ENCODE peak calls at places on chromosome 4, in eight cellular contexts. B is RWPE2; R is endodermal cell; Y is CD4-positive, alpha-beta T cell; D is left ventricle myocardium inferior; O is adrenal gland; H is IMR-90; K is hepatocyte. W is an unnamed sample. For H3K27me3, the result is how much of the 10 kb centered on the place peaks cover.

GRCh38 chr4:94757192-94758140 is at the start of gene BMPR1B:
- DNase-seq in B (no peak), R (peak), Y (no peak), D (no peak), O (no peak), H (peak), K (peak), W (no peak)

GRCh38 chr4:146132445-146132844 is 43.1 kb upstream of the LSM6 start:
- DNase-seq in B (no peak), R (no peak), Y (no peak), D (no peak), O (no peak), H (no peak), K (no peak), W (no peak)

GRCh38 chr4:18777190-18777589 is 755.6 kb upstream of the LCORL start:
- DNase-seq in B (no peak), R (no peak), Y (no peak), D (no peak), O (no peak), H (no peak), K (no peak), W (no peak)

GRCh38 chr4:95267081-95267480 is 281.7 kb downstream of the UNC5C start:
- DNase-seq in B (no peak), R (no peak), Y (no peak), D (no peak), O (no peak), H (peak), K (no peak), W (no peak)

GRCh38 chr4:170497729-170498128 is 408.0 kb upstream of the AADAT start:
- DNase-seq in B (no peak), R (no peak), Y (no peak), D (no peak), O (no peak), H (no peak), K (no peak), W (no peak)

GRCh38 chr4:83855044-83855443 is 319.1 kb downstream of the GPAT3 start:
- DNase-seq in B (peak), R (no peak), Y (no peak), D (no peak), O (no peak), H (peak), K (peak), W (no peak)

GRCh38 chr4:20840648-20841190 is 140.5 kb downstream of the PACRGL start:
- DNase-seq in B (no peak), R (no peak), Y (no peak), D (no peak), O (no peak), H (no peak), K (no peak), W (no peak)

GRCh38 chr4:27490315-27490714 is 629.7 kb downstream of the STIM2 start:
- DNase-seq in B (no peak), R (peak), Y (no peak), D (no peak), O (no peak), H (no peak), K (no peak), W (no peak)

GRCh38 chr4:137274404-137274803 is 257.9 kb downstream of the PCDH18 start:
- DNase-seq in B (no peak), R (no peak), Y (no peak), D (no peak), O (no peak), H (peak), K (peak), W (no peak)

GRCh38 chr4:16000708-16001483 is 37.9 kb upstream of the FGFBP2 start:
- DNase-seq in B (no peak), R (no peak), Y (no peak), D (no peak), O (no peak), H (no peak), K (no peak), W (no peak)

DNA sequence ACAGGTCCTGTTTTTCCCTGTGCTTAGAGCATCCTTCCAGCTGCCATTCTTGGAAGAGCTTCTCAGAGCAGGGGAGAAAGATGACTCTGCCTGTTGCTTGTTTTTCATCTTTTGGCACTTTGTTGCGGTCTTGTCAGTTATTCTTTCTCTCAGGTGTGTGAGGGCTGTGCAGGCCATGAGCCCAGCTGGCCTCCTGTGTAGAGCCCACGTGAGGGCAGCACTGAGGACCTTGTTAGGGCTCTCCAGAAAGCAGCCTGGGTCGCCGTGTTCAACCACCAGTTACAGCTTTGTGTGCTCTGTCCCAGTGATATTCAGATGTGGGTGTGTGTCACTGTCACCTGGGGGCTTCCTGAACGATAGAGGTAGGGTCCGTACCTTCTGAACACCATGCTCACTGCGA is 52.8 kb downstream of the NOP14 start:
- DNase-seq in B (no peak), R (peak), Y (no peak), D (no peak), O (no peak), H (no peak), K (no peak), W (no peak)
- TF ChIP-seq CTCF in B (no peak), R (peak), Y (no peak), D (peak), O (no peak), H (peak), K (no peak), W (no peak)

GRCh38 chr4:13533670-13534343 is 10.5 kb downstream of the NKX3-2 start:
- DNase-seq in B (no peak), R (peak), Y (no peak), D (no peak), O (no peak), H (no peak), K (no peak), W (no peak)
- H3K27me3 ChIP-seq in B (half or more), R (half or more), Y (half or more), D (half or more), O (half or more), H (half or more), K (half or more), W (under half)

GRCh38 chr4:140312101-140312500 is 61.3 kb upstream of the SCOC start:
- DNase-seq in B (no peak), R (no peak), Y (no peak), D (no peak), O (no peak), H (no peak), K (no peak), W (no peak)

GRCh38 chr4:140305053-140305452 is 68.4 kb upstream of the SCOC start:
- DNase-seq in B (no peak), R (no peak), Y (no peak), D (no peak), O (no peak), H (no peak), K (peak), W (peak)

GRCh38 chr4:140308366-140309123 is 64.9 kb upstream of the SCOC start:
- DNase-seq in B (peak), R (peak), Y (no peak), D (peak), O (peak), H (peak), K (peak), W (no peak)

GRCh38 chr4:140315032-140315826 is 58.2 kb upstream of the SCOC start:
- DNase-seq in B (no peak), R (peak), Y (no peak), D (no peak), O (no peak), H (peak), K (no peak), W (no peak)

GRCh38 chr4:140309124-140309870 is 64.1 kb upstream of the SCOC start:
- DNase-seq in B (no peak), R (peak), Y (no peak), D (peak), O (no peak), H (peak), K (no peak), W (peak)
- TF ChIP-seq CTCF in B (no peak), R (peak), Y (no peak), D (peak), O (no peak), H (no peak), K (no peak), W (no peak)

DNA sequence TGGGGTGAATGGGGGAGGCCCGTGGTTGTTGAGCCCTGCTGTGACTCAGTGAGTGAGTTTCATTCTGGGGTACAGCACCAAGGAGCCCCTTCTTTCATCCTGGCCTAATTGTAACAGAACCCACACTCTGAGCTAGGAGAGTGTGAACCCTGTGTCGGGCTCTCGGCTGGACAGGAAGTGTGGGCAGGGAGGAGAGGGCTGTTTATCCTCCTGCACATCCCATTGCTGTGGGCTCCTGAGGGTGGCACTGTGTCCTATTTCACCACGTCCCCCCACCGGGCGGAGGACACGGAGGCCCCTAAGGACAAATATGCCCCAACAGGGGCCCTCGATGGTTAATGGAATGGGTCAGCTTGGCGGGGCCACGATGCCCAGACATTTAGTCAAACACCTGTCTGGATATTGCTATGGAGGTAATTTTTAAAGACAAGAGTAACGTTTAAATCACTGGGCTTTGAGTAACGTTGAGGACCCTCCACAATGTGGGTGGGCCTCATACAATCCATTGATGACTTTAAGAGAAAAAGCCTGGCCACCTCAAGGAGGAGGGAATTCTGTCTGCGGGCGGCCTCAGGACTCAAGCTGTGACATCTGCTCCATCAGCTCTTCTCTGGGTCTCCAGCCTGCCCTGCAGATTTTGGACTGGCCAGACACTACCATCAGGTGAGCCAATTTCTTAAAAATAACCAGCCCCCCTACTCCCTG is 46.1 kb upstream of the SORCS2 start:
- DNase-seq in B (no peak), R (no peak), Y (no peak), D (no peak), O (no peak), H (no peak), K (no peak), W (no peak)
- H3K27me3 ChIP-seq in B (under half), R (under half), Y (under half), D (under half), O (under half), H (half or more), K (under half), W (under half)

DNA sequence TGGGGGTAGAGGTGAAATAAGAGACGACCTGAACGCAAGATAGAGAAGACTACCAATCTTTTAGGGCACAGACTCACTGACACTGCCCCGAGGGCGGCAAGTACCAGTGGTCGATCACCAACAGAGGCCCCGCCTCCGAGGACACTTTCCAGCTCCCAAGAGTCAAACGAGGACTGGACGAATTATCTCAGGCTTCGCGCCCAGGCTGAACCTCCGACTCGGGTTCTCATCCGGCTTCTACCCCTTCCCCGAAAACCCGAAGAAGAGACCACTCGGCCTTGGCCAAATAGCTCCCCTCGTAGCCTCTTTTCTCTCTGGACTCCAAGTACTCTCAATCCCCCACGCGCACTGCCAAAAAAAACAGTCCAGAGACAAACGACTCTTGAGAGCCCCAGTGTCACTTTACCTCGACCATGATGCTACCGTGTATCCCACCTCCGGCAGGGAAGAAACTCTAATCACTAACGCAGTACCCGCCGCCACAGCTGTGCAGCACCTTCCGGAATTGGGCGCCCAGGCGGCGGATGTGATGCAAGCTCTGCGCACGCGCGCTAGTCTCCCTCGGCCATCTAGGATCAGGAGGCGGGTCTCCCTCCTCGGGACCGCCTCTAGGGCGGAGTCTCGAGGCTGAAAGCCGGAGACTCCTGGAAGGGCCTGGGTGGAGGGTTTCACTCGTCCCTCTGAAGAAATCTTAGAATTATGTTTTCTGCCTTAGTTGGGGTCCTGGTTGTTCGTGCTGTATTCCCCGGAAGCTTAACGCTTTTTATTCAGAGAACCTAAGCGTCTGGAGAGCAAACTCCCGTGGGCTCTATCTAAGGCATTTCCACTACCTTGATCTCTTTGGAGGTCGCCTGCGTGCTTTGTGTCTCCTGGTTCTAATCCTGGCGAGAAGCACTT is at the start of gene PLRG1:
- DNase-seq in B (peak), R (peak), Y (peak), D (peak), O (peak), H (peak), K (peak), W (peak)
- TF ChIP-seq CTCF in B (no peak), R (peak), Y (no peak), D (peak), O (no peak), H (no peak), K (no peak), W (peak)

GRCh38 chr4:168309781-168310180 is 8.8 kb downstream of the DDX60 start:
- DNase-seq in B (no peak), R (no peak), Y (no peak), D (no peak), O (peak), H (peak), K (no peak), W (no peak)
- H3K27me3 ChIP-seq in B (under half), R (under half), Y (under half), D (under half), O (under half), H (under half), K (under half), W (under half)

GRCh38 chr4:177480796-177481195 is 38.6 kb upstream of the AGA start:
- DNase-seq in B (no peak), R (no peak), Y (no peak), D (no peak), O (no peak), H (peak), K (no peak), W (no peak)

GRCh38 chr4:177482367-177482766 is 40.1 kb upstream of the AGA start:
- DNase-seq in B (no peak), R (no peak), Y (no peak), D (no peak), O (no peak), H (no peak), K (no peak), W (no peak)

GRCh38 chr4:177483271-177483670 is 41.0 kb upstream of the AGA start:
- DNase-seq in B (no peak), R (no peak), Y (no peak), D (no peak), O (no peak), H (peak), K (no peak), W (no peak)

GRCh38 chr4:177478496-177478895 is 36.3 kb upstream of the AGA start:
- DNase-seq in B (no peak), R (no peak), Y (no peak), D (no peak), O (no peak), H (no peak), K (no peak), W (no peak)

GRCh38 chr4:177479063-177479462 is 36.8 kb upstream of the AGA start:
- DNase-seq in B (no peak), R (no peak), Y (no peak), D (no peak), O (no peak), H (peak), K (no peak), W (no peak)
- TF ChIP-seq CTCF in B (no peak), R (no peak), Y (no peak), D (no peak), O (no peak), H (no peak), K (no peak), W (no peak)

DNA sequence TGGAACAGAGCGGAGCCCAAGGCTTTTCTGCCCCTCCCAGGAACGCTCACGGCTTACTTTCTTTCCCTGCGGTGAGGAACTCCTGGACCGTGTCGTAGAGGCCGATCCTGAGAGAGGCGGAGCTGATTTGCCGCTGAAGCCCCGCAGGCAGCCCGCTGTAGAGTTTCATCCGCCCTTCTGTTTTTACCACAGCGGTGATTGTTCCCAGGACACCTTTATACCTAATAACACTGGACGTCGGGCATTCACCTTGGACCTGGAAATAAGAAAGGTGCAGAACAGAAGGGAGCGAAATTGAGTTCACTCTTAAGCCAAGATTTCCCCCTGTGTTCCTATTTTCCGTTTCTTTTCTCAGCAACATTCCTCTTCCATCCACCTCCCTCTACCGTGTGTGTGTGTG is 1.0 kb downstream of the UCP1 start:
- DNase-seq in B (no peak), R (peak), Y (no peak), D (no peak), O (no peak), H (no peak), K (peak), W (no peak)
- H3K27me3 ChIP-seq in B (half or more), R (half or more), Y (half or more), D (half or more), O (under half), H (half or more), K (half or more), W (under half)

DNA sequence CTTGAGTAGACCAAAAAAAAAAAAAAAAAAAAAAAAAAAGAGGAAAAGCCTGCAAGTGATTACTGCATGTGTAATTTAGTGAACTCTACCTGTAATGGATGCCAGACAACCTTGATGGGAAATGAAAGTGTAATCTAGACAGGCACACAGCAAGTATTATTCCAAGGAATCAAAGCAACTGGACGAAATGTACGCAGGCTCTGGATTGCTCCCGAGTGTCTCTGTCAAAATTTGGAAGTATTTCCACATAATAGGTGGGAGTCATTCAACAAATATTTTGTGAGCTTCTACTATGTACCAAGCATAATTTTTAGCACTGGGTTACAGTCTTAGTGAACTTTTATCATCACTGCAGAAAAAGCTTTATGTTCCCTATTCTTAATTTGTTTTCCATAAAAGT is 64.2 kb downstream of the LIMCH1 start:
- DNase-seq in B (no peak), R (no peak), Y (no peak), D (no peak), O (no peak), H (no peak), K (no peak), W (no peak)
- TF ChIP-seq CTCF in B (no peak), R (no peak), Y (no peak), D (no peak), O (no peak), H (no peak), K (no peak), W (no peak)

GRCh38 chr4:13546855-13547562 is 2.7 kb upstream of the NKX3-2 start:
- DNase-seq in B (peak), R (peak), Y (no peak), D (no peak), O (no peak), H (no peak), K (peak), W (no peak)
- H3K27me3 ChIP-seq in B (half or more), R (half or more), Y (half or more), D (half or more), O (half or more), H (half or more), K (half or more), W (under half)

W was measured in vagina.